ENCODE peak calls at places on chromosomes 2 and 18, in four cellular contexts. N, O, M and H are unnamed samples.

GRCh38 chr2:112182581-112183034 is 44.4 kb downstream of the FBLN7 start:
- DNase-seq in M (no peak), N (no peak), O (no peak), H (no peak)

GRCh38 chr2:128543646-128544045 is 225.0 kb upstream of the HS6ST1 start:
- DNase-seq in M (no peak), N (no peak), O (no peak), H (no peak)

GRCh38 chr2:143808166-143808565 is 678.9 kb downstream of the ARHGAP15 start:
- DNase-seq in O (no peak), N (no peak), M (peak), H (no peak)

GRCh38 chr2:181235683-181236459 is 221.3 kb upstream of the ITGA4 start:
- DNase-seq in O (no peak), M (no peak), N (no peak), H (no peak)

GRCh38 chr2:237210763-237211162 is 125.1 kb downstream of the COPS8 start:
- DNase-seq in M (no peak), O (peak), N (no peak), H (no peak)

GRCh38 chr2:220276736-220277444 is 649.5 kb downstream of the SLC4A3 start:
- DNase-seq in O (no peak), N (no peak), M (no peak), H (no peak)

GRCh38 chr2:71070294-71071025 is 2.0 kb downstream of the NAGK start:
- DNase-seq in N (no peak), O (no peak), M (no peak), H (peak)

GRCh38 chr2:98560256-98560771 is 48.0 kb downstream of the COA5 start:
- DNase-seq in M (peak), N (peak), O (peak), H (no peak)

GRCh38 chr2:235496239-235496621 is 2.4 kb downstream of the AGAP1 start:
- DNase-seq in M (peak), N (peak), O (no peak), H (peak)

GRCh38 chr2:164785447-164785846 is 56.2 kb downstream of the COBLL1 start:
- DNase-seq in O (no peak), N (no peak), M (no peak), H (no peak)

GRCh38 chr2:238817931-238818330 is 30.0 kb upstream of the TWIST2 start:
- DNase-seq in O (no peak), N (no peak), M (no peak), H (no peak)

GRCh38 chr2:113089907-113090306 is 22.1 kb downstream of the IL1F10 start:
- DNase-seq in N (no peak), M (no peak), O (no peak), H (no peak)

GRCh38 chr2:14354231-14354630 is 278.3 kb upstream of the LRATD1 start:
- DNase-seq in N (no peak), O (no peak), M (no peak), H (no peak)

GRCh38 chr18:77108001-77108692 is 24.4 kb downstream of the MBP start:
- DNase-seq in N (no peak), O (peak), M (no peak), H (no peak)

GRCh38 chr2:10664652-10665051 is 25.1 kb downstream of the NOL10 start:
- DNase-seq in O (no peak), N (no peak), M (no peak), H (no peak)

GRCh38 chr2:161355985-161356384 is 47.8 kb downstream of the PSMD14 start:
- DNase-seq in N (no peak), O (no peak), M (no peak), H (no peak)

GRCh38 chr2:122692400-122693083 is 937.1 kb downstream of the TSN start:
- DNase-seq in O (no peak), M (no peak), N (no peak), H (no peak)

GRCh38 chr2:234405472-234405871 is 91.4 kb downstream of the ARL4C start:
- DNase-seq in M (no peak), O (no peak), N (no peak), H (no peak)

GRCh38 chr2:3706892-3707291 is 3.5 kb downstream of the DCDC2C start:
- DNase-seq in M (no peak), O (no peak), N (no peak), H (no peak)

GRCh38 chr2:39375917-39376316 is 61.2 kb downstream of the MAP4K3 start:
- DNase-seq in O (no peak), N (no peak), M (no peak), H (no peak)

GRCh38 chr2:85801871-85802270 is 48.1 kb downstream of the ATOH8 start:
- DNase-seq in O (no peak), N (no peak), M (no peak), H (no peak)

GRCh38 chr2:168920504-168921157 is 19.5 kb downstream of the G6PC2 start:
- DNase-seq in O (no peak), M (peak), N (no peak), H (peak)

GRCh38 chr2:20525041-20526035 is 78.5 kb downstream of the RHOB start:
- DNase-seq in N (no peak), M (peak), O (peak), H (peak)

GRCh38 chr2:226362991-226363390 is 436.6 kb downstream of the IRS1 start:
- DNase-seq in N (no peak), M (no peak), O (no peak), H (no peak)

GRCh38 chr2:234422895-234423505 is 73.9 kb downstream of the ARL4C start:
- DNase-seq in M (no peak), O (no peak), N (no peak), H (peak)

GRCh38 chr2:192148620-192149321 is 46.0 kb downstream of the TMEFF2 start:
- DNase-seq in M (no peak), N (no peak), O (no peak), H (no peak)

GRCh38 chr2:230814616-230815015 is 50.1 kb upstream of the ITM2C start:
- DNase-seq in O (no peak), N (no peak), M (no peak), H (no peak)

GRCh38 chr2:105671156-105671555 is 73.6 kb upstream of the NCK2 start:
- DNase-seq in N (no peak), O (peak), M (no peak), H (no peak)

GRCh38 chr18:10271481-10271880 is 183.0 kb upstream of the APCDD1 start:
- DNase-seq in N (no peak), M (no peak), O (no peak), H (no peak)

GRCh38 chr2:120904825-120905224 is 169.2 kb downstream of the GLI2 start:
- DNase-seq in O (no peak), M (no peak), N (no peak), H (no peak)